ENCODE peak calls at places on chromosomes 3 and 15, in six cellular contexts. One of them, this sample, is unnamed.

GRCh38 chr3:195809796-195810454 is 1.8 kb downstream of the MUC4 start:
- DNase-seq in adrenal gland: no peak
- DNase-seq in esophagus muscularis mucosa: no peak
- DNase-seq in suprapubic skin: no peak
- DNase-seq in fibroblast of pulmonary artery: no peak
- DNase-seq in RWPE1: no peak
- DNase-seq in this sample: no peak

GRCh38 chr3:13104511-13104910 is 31.3 kb upstream of the IQSEC1 start:
- DNase-seq in adrenal gland: no peak
- DNase-seq in esophagus muscularis mucosa: no peak
- DNase-seq in suprapubic skin: no peak
- DNase-seq in fibroblast of pulmonary artery: no peak
- DNase-seq in RWPE1: no peak
- DNase-seq in this sample: no peak

GRCh38 chr15:66369773-66370651 is 13.5 kb upstream of the TIPIN start:
- DNase-seq in adrenal gland: no peak
- DNase-seq in esophagus muscularis mucosa: no peak
- DNase-seq in suprapubic skin: no peak
- DNase-seq in fibroblast of pulmonary artery: peak
- DNase-seq in RWPE1: peak
- DNase-seq in this sample: no peak

GRCh38 chr3:52015431-52016256 is 19.9 kb upstream of the RPL29 start:
- DNase-seq in adrenal gland: no peak
- DNase-seq in esophagus muscularis mucosa: no peak
- DNase-seq in suprapubic skin: no peak
- DNase-seq in fibroblast of pulmonary artery: no peak
- DNase-seq in RWPE1: no peak
- DNase-seq in this sample: no peak

GRCh38 chr3:51622402-51622801 is 48.6 kb upstream of the TEX264 start:
- DNase-seq in adrenal gland: no peak
- DNase-seq in esophagus muscularis mucosa: no peak
- DNase-seq in suprapubic skin: no peak
- DNase-seq in fibroblast of pulmonary artery: no peak
- DNase-seq in RWPE1: no peak
- DNase-seq in this sample: no peak

GRCh38 chr3:50237754-50238548 is 1.9 kb downstream of the GNAI2 start:
- DNase-seq in adrenal gland: peak
- DNase-seq in esophagus muscularis mucosa: peak
- DNase-seq in suprapubic skin: peak
- DNase-seq in fibroblast of pulmonary artery: peak
- DNase-seq in RWPE1: peak
- DNase-seq in this sample: peak

GRCh38 chr3:139355502-139355901 is 11.7 kb downstream of the MRPS22 start:
- DNase-seq in adrenal gland: peak
- DNase-seq in esophagus muscularis mucosa: no peak
- DNase-seq in suprapubic skin: no peak
- DNase-seq in fibroblast of pulmonary artery: peak
- DNase-seq in RWPE1: no peak
- DNase-seq in this sample: no peak

GRCh38 chr3:72161870-72162617 is 377.1 kb upstream of the PROK2 start:
- DNase-seq in adrenal gland: peak
- DNase-seq in esophagus muscularis mucosa: no peak
- DNase-seq in suprapubic skin: no peak
- DNase-seq in fibroblast of pulmonary artery: no peak
- DNase-seq in RWPE1: peak
- DNase-seq in this sample: no peak

GRCh38 chr3:59563072-59563605 is 513.3 kb upstream of the CFAP20DC start:
- DNase-seq in adrenal gland: no peak
- DNase-seq in esophagus muscularis mucosa: peak
- DNase-seq in suprapubic skin: no peak
- DNase-seq in fibroblast of pulmonary artery: no peak
- DNase-seq in RWPE1: no peak
- DNase-seq in this sample: no peak

GRCh38 chr3:183339461-183340086 is 86.5 kb downstream of the B3GNT5 start:
- DNase-seq in adrenal gland: no peak
- DNase-seq in esophagus muscularis mucosa: no peak
- DNase-seq in suprapubic skin: no peak
- DNase-seq in fibroblast of pulmonary artery: no peak
- DNase-seq in RWPE1: no peak
- DNase-seq in this sample: no peak

GRCh38 chr15:99347609-99348008 is 96.3 kb downstream of the LRRC28 start:
- DNase-seq in adrenal gland: no peak
- DNase-seq in esophagus muscularis mucosa: no peak
- DNase-seq in suprapubic skin: no peak
- DNase-seq in fibroblast of pulmonary artery: peak
- DNase-seq in RWPE1: no peak
- DNase-seq in this sample: no peak
- TF ChIP-seq CTCF in adrenal gland: no peak
- TF ChIP-seq CTCF in esophagus muscularis mucosa: no peak
- TF ChIP-seq CTCF in suprapubic skin: no peak
- TF ChIP-seq CTCF in fibroblast of pulmonary artery: no peak
- TF ChIP-seq CTCF in RWPE1: no peak
- TF ChIP-seq CTCF in this sample: no peak

GRCh38 chr3:38646630-38647029 is 2.9 kb downstream of the SCN5A start:
- DNase-seq in adrenal gland: peak
- DNase-seq in esophagus muscularis mucosa: peak
- DNase-seq in suprapubic skin: peak
- DNase-seq in fibroblast of pulmonary artery: peak
- DNase-seq in RWPE1: no peak
- DNase-seq in this sample: peak
- TF ChIP-seq CTCF in adrenal gland: no peak
- TF ChIP-seq CTCF in esophagus muscularis mucosa: no peak
- TF ChIP-seq CTCF in suprapubic skin: no peak
- TF ChIP-seq CTCF in fibroblast of pulmonary artery: peak
- TF ChIP-seq CTCF in RWPE1: peak
- TF ChIP-seq CTCF in this sample: peak

GRCh38 chr3:112858410-112859069 is 11.9 kb upstream of the CD200R1L start:
- DNase-seq in adrenal gland: no peak
- DNase-seq in esophagus muscularis mucosa: no peak
- DNase-seq in suprapubic skin: no peak
- DNase-seq in fibroblast of pulmonary artery: no peak
- DNase-seq in RWPE1: no peak
- DNase-seq in this sample: no peak
- TF ChIP-seq CTCF in adrenal gland: no peak
- TF ChIP-seq CTCF in esophagus muscularis mucosa: no peak
- TF ChIP-seq CTCF in suprapubic skin: no peak
- TF ChIP-seq CTCF in fibroblast of pulmonary artery: no peak
- TF ChIP-seq CTCF in RWPE1: no peak
- TF ChIP-seq CTCF in this sample: no peak

DNA sequence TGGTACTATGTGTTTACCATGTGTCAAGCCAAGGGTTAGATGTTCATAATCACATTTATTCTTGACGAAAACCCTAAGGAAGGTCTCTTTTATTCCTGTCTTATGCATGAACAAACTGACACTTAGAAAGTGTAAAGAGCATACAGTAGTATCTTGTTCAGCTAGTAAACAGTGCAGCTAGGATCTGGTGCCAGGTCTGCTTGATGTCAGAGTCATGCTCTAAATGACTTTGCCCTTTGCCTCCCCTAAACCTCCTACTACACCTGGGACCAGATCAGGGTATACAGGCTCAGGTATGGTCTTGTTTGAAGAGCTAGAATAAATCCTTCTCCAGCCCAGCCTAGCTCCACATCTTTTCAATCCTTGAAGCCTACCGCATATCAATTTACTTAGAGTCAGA is 232.4 kb downstream of the ADAMTSL3 start:
- DNase-seq in adrenal gland: no peak
- DNase-seq in esophagus muscularis mucosa: no peak
- DNase-seq in suprapubic skin: no peak
- DNase-seq in fibroblast of pulmonary artery: no peak
- DNase-seq in RWPE1: no peak
- DNase-seq in this sample: no peak
- TF ChIP-seq CTCF in adrenal gland: no peak
- TF ChIP-seq CTCF in esophagus muscularis mucosa: no peak
- TF ChIP-seq CTCF in suprapubic skin: no peak
- TF ChIP-seq CTCF in fibroblast of pulmonary artery: no peak
- TF ChIP-seq CTCF in RWPE1: no peak
- TF ChIP-seq CTCF in this sample: no peak

GRCh38 chr3:128949158-128949557 is 44.7 kb downstream of the CFAP92 start:
- DNase-seq in adrenal gland: peak
- DNase-seq in esophagus muscularis mucosa: peak
- DNase-seq in suprapubic skin: no peak
- DNase-seq in fibroblast of pulmonary artery: no peak
- DNase-seq in RWPE1: no peak
- DNase-seq in this sample: peak

GRCh38 chr3:128946411-128946810 is 47.5 kb downstream of the CFAP92 start:
- DNase-seq in adrenal gland: no peak
- DNase-seq in esophagus muscularis mucosa: peak
- DNase-seq in suprapubic skin: no peak
- DNase-seq in fibroblast of pulmonary artery: peak
- DNase-seq in RWPE1: no peak
- DNase-seq in this sample: peak

GRCh38 chr3:128945878-128946175 is 48.0 kb downstream of the CFAP92 start:
- DNase-seq in adrenal gland: peak
- DNase-seq in esophagus muscularis mucosa: peak
- DNase-seq in suprapubic skin: peak
- DNase-seq in fibroblast of pulmonary artery: no peak
- DNase-seq in RWPE1: no peak
- DNase-seq in this sample: peak

GRCh38 chr3:128945041-128945877 is 48.6 kb downstream of the CFAP92 start:
- DNase-seq in adrenal gland: peak
- DNase-seq in esophagus muscularis mucosa: peak
- DNase-seq in suprapubic skin: peak
- DNase-seq in fibroblast of pulmonary artery: no peak
- DNase-seq in RWPE1: no peak
- DNase-seq in this sample: peak

GRCh38 chr3:128950223-128950938 is 43.5 kb downstream of the CFAP92 start:
- DNase-seq in adrenal gland: peak
- DNase-seq in esophagus muscularis mucosa: no peak
- DNase-seq in suprapubic skin: peak
- DNase-seq in fibroblast of pulmonary artery: peak
- DNase-seq in RWPE1: no peak
- DNase-seq in this sample: peak
- TF ChIP-seq CTCF in adrenal gland: no peak
- TF ChIP-seq CTCF in esophagus muscularis mucosa: no peak
- TF ChIP-seq CTCF in suprapubic skin: no peak
- TF ChIP-seq CTCF in fibroblast of pulmonary artery: peak
- TF ChIP-seq CTCF in RWPE1: no peak
- TF ChIP-seq CTCF in this sample: peak

GRCh38 chr3:44529927-44530326 is 25.1 kb upstream of the ZKSCAN7 start:
- DNase-seq in adrenal gland: no peak
- DNase-seq in esophagus muscularis mucosa: no peak
- DNase-seq in suprapubic skin: no peak
- DNase-seq in fibroblast of pulmonary artery: peak
- DNase-seq in RWPE1: no peak
- DNase-seq in this sample: no peak
- TF ChIP-seq CTCF in adrenal gland: no peak
- TF ChIP-seq CTCF in esophagus muscularis mucosa: no peak
- TF ChIP-seq CTCF in suprapubic skin: no peak
- TF ChIP-seq CTCF in fibroblast of pulmonary artery: peak
- TF ChIP-seq CTCF in RWPE1: no peak
- TF ChIP-seq CTCF in this sample: peak

GRCh38 chr3:46087871-46088270 is 60.6 kb upstream of the XCR1 start:
- DNase-seq in adrenal gland: no peak
- DNase-seq in esophagus muscularis mucosa: peak
- DNase-seq in suprapubic skin: no peak
- DNase-seq in fibroblast of pulmonary artery: peak
- DNase-seq in RWPE1: no peak
- DNase-seq in this sample: no peak
- TF ChIP-seq CTCF in adrenal gland: no peak
- TF ChIP-seq CTCF in esophagus muscularis mucosa: no peak
- TF ChIP-seq CTCF in suprapubic skin: no peak
- TF ChIP-seq CTCF in fibroblast of pulmonary artery: peak
- TF ChIP-seq CTCF in RWPE1: no peak
- TF ChIP-seq CTCF in this sample: peak

GRCh38 chr3:119782435-119782834 is 534 bp downstream of the NR1I2 start:
- DNase-seq in adrenal gland: no peak
- DNase-seq in esophagus muscularis mucosa: no peak
- DNase-seq in suprapubic skin: no peak
- DNase-seq in fibroblast of pulmonary artery: no peak
- DNase-seq in RWPE1: no peak
- DNase-seq in this sample: no peak
- TF ChIP-seq CTCF in adrenal gland: no peak
- TF ChIP-seq CTCF in esophagus muscularis mucosa: no peak
- TF ChIP-seq CTCF in suprapubic skin: no peak
- TF ChIP-seq CTCF in fibroblast of pulmonary artery: no peak
- TF ChIP-seq CTCF in RWPE1: no peak
- TF ChIP-seq CTCF in this sample: no peak

This sample was measured in osteocyte.